ENCODE peak calls at places on chromosomes 6 and 20, in five cellular contexts. Q, F, P, Y and D are unnamed samples. For H3K4me1, the result is how much of the 10 kb centered on the place peaks cover.

GRCh38 chr6:101393291-101394251 is at the start of gene GRIK2:
- DNase-seq in Q (peak), F (no peak), P (no peak), Y (no peak), D (no peak)

GRCh38 chr6:125812394-125813231 is 21.9 kb downstream of the NCOA7 start:
- DNase-seq in Q (peak), F (no peak), P (no peak), Y (no peak), D (no peak)

GRCh38 chr20:3728876-3729275 is 3.6 kb upstream of the HSPA12B start:
- DNase-seq in Q (peak), F (no peak), P (no peak), Y (peak), D (no peak)

GRCh38 chr20:1274485-1275313 is 8.6 kb downstream of the SNPH start:
- DNase-seq in Q (no peak), F (no peak), P (no peak), Y (no peak), D (no peak)

GRCh38 chr6:127776320-127776719 is 124.5 kb downstream of the THEMIS start:
- DNase-seq in Q (no peak), F (no peak), P (no peak), Y (no peak), D (no peak)

GRCh38 chr6:83467620-83468036 is 36.8 kb upstream of the ME1 start:
- DNase-seq in Q (no peak), F (no peak), P (no peak), Y (no peak), D (peak)

GRCh38 chr6:52557389-52558265 is 19.2 kb downstream of the TRAM2 start:
- DNase-seq in Q (no peak), F (no peak), P (no peak), Y (no peak), D (peak)

GRCh38 chr6:132188865-132189264 is 212.4 kb downstream of the MOXD1 start:
- DNase-seq in Q (peak), F (no peak), P (no peak), Y (no peak), D (no peak)

GRCh38 chr20:57450419-57450818 is 59.2 kb downstream of the RBM38 start:
- DNase-seq in Q (peak), F (peak), P (no peak), Y (peak), D (peak)
- H3K4me1 ChIP-seq in Q (under half), F (half or more), P (under half), Y (under half), D (under half)

DNA sequence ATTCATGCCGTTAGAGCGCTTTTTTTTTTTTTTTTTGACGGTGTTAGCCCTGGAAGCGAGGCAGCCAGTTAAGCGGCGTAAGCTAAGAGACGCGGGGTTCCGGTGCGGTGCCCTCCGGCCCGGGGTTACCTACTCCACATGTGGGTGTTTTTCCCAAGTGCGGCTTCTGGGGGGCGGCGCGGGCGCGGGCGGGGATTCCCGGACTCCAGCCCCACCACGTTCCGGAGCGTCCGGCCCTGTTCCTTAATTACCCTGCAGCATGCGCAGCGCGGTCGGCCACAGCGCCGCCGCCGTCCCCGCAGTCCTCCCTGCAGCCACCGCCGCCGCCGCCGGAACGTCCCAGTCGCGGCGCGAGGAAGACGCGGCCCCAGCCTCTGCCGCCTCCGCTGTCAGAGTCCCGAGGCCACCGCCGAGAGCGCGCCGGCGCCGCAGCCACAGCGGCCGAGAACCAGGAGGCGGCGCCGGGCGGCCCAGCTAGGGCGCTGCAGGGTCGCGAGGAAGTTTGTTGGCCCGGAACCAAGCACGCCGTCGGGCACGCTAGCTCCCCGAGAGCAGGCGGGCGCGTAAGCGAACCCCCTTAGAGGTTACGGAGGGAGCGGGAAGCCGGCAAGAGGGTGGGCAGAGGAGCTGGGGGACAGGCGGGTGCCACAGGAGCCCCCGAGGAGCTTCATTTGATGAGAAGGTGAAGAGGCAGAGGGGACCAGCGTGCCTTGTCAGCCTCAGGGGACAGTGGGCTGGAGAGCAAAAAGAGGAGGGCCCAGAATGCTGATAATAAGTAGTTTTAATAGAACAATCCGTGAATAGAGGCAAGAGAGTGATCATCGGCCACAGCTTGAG is 937 bp downstream of the COL19A1 start:
- DNase-seq in Q (peak), F (peak), P (peak), Y (peak), D (peak)
- TF ChIP-seq CTCF in Q (peak), F (peak), P (no peak), Y (no peak), D (no peak)

GRCh38 chr6:34247481-34248197 is 1.2 kb downstream of the SMIM29 start:
- DNase-seq in Q (peak), F (peak), P (no peak), Y (peak), D (no peak)
- H3K4me3 ChIP-seq in Q (peak), F (peak), P (no peak), Y (no peak), D (peak)

GRCh38 chr20:36861875-36862801 is 13.8 kb upstream of the TLDC2 start:
- DNase-seq in Q (peak), F (no peak), P (peak), Y (peak), D (peak)

GRCh38 chr20:36859700-36860330 is 16.1 kb upstream of the TLDC2 start:
- DNase-seq in Q (no peak), F (no peak), P (no peak), Y (no peak), D (no peak)

GRCh38 chr20:36860339-36860738 is 15.6 kb upstream of the TLDC2 start:
- DNase-seq in Q (no peak), F (no peak), P (no peak), Y (no peak), D (no peak)

GRCh38 chr20:36861625-36861874 is 14.4 kb upstream of the TLDC2 start:
- DNase-seq in Q (no peak), F (no peak), P (no peak), Y (peak), D (no peak)

DNA sequence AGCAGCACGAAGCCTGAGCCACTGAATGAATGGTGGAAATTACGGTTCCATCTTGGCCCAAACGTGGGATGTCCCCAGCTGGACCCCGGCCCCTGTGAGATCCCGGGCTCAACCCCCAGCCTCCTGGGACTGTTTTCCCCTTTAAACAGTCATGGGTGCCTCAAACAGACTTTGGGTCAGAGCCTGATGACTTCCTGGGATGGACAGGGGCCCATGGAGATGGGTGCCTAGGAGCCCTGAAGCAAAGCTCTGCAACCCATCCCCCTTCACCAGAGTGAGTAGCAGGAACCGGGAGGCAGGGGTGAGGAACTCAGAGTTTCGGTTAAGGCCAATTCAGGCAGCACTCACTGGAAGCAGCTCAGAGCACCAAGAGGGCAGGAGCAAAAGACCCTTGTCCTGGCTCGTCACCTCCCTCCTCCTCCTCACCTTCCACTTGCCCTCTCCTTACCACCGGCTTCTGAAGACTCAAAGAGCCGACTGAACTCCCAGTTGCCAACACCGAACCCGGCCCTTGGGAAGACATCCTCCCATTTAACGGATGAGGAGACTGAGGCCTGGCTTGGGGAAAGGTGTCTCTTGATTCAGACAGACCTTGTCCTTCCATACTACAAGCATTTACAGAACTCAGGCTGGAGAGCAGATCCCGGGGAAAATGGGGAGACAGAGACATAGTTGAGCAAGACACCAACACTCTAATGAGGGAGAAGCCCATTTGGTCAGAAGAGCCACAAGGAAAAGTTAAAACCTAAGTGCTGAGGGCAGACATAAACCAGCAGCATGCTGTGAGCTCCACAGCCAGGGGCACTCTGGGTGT is 14.9 kb upstream of the TLDC2 start:
- DNase-seq in Q (no peak), F (no peak), P (no peak), Y (no peak), D (no peak)
- H3K4me1 ChIP-seq in Q (under half), F (half or more), P (under half), Y (half or more), D (half or more)

GRCh38 chr6:167426074-167426473 is 101.2 kb downstream of the TTLL2 start:
- DNase-seq in Q (no peak), F (no peak), P (no peak), Y (no peak), D (no peak)
- TF ChIP-seq CTCF in Q (no peak), F (no peak), P (no peak), Y (no peak), D (no peak)

GRCh38 chr6:4907602-4908001 is 96.2 kb downstream of the RPP40 start:
- DNase-seq in Q (no peak), F (no peak), P (no peak), Y (no peak), D (no peak)
- H3K4me3 ChIP-seq in Q (no peak), F (no peak), P (no peak), Y (no peak), D (no peak)

DNA sequence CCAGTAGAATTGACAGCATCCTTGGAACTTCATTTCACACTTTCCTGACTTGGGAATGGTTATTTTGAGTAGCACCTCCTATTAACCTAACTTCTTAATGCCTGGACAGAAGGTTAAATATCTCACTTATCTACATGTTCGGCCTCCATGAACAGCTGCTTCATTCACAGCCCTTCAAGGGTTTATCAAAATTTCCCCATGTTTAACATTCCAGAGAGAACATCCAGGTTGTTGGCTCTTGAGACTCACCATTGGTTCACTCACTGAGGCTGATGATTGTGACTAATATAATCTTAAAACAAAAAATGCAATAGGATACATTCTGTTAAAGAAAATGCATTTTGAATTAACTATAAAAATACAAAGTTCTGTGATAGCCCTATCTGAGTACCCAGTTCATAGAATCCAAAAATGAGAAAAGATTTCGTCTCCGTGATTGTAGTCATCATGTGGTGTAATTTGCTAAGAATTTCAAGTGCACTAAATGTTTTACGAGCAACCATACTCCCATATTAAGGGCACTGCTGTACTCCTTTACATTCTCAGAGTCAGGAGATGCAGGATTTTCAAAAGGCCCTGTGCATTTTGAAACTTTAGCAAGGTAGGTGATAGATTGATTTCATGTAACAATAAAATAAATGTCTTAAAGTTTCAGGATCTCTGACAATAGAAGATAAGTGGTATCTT is 260.6 kb upstream of the TAB2 start:
- DNase-seq in Q (no peak), F (no peak), P (no peak), Y (no peak), D (no peak)
- H3K4me1 ChIP-seq in Q (under half), F (under half), P (under half), Y (under half), D (under half)

DNA sequence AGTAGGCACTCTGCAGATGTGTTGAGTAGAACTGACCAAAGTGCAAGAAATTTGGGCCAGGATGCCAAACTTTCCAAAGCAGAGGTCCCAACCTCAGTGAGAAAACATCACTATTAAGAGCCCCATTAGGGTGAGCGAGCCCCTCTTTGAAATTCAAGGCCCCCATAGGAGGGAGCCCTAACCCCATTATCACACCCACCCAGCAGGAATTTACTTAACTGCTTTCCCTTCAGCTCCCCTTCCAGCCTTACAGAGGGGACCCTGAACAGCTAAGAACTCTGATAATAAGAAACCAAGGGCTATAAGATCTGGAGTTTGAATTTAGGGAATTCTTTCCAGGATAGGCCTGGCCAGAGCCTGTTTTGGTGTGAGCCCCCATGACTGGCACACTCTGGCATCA is 130.7 kb downstream of the NFATC2 start:
- DNase-seq in Q (no peak), F (no peak), P (no peak), Y (no peak), D (no peak)
- TF ChIP-seq CTCF in Q (no peak), F (peak), P (no peak), Y (no peak), D (no peak)

DNA sequence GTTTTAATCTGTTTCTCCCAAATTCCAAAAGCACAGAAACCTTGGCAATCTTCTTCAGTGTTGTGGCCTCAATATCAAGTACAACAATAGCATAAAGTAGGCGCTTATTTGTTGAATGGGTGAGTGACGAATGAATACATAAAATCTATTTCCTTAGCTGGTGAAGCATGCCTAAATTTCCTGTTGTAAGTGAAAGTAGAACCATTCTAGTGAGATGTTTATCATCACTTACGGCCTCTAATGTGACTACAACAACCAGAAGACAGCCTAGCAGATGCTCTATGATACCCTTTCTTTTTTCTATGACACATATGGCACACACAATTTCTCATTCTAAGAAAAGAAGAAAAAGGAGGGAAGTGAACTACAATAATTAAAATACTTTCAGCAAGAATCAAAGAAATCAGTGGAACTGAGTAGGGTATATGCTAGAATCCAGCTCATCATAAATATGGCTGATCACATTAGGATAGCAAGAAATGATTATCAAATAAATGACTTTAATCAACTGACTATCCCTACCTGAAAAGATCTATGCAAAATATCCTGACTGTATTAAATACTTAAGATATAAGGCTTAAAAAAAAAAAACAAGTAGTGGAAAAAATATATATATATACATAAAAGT is 67.4 kb downstream of the BTBD9 start:
- DNase-seq in Q (no peak), F (peak), P (no peak), Y (no peak), D (no peak)
- H3K4me3 ChIP-seq in Q (no peak), F (peak), P (no peak), Y (no peak), D (no peak)